ENCODE peak calls at places on chromosomes 4 and X, in four cellular contexts. M, J, H and O are unnamed samples. For H3K4me1, the result is how much of the 10 kb centered on the place peaks cover.

GRCh38 chr4:142356797-142357196 is 489.3 kb downstream of the INPP4B start:
- DNase-seq in M (no peak), H (no peak), J (no peak), O (no peak)

GRCh38 chr4:183398298-183399129 is 45.9 kb upstream of the CDKN2AIP start:
- DNase-seq in M (peak), J (no peak), H (peak), O (peak)

GRCh38 chr4:90095000-90095399 is 32.2 kb upstream of the CCSER1 start:
- DNase-seq in J (no peak), M (peak), H (no peak), O (no peak)

GRCh38 chr4:72468904-72469502 is 100.0 kb downstream of the ADAMTS3 start:
- DNase-seq in J (no peak), H (peak), M (no peak), O (no peak)

GRCh38 chr4:55857586-55857985 is 4.1 kb downstream of the EXOC1 start:
- DNase-seq in H (no peak), J (no peak), M (no peak), O (no peak)

GRCh38 chr4:111268769-111269414 is 646.0 kb upstream of the PITX2 start:
- DNase-seq in M (no peak), H (peak), J (no peak), O (no peak)

GRCh38 chr4:138677651-138678202 is 337.9 kb upstream of the NOCT start:
- DNase-seq in H (no peak), J (no peak), M (no peak), O (no peak)

GRCh38 chr4:105679186-105679585 is 29.3 kb downstream of the INTS12 start:
- DNase-seq in M (no peak), H (no peak), J (no peak), O (no peak)

GRCh38 chr4:113513376-113513775 is 248.2 kb downstream of the CAMK2D start:
- DNase-seq in H (no peak), J (no peak), M (no peak), O (no peak)

GRCh38 chrX:34875204-34875603 is 67.4 kb upstream of the FAM47B start:
- DNase-seq in J (no peak), H (peak), M (no peak), O (no peak)

GRCh38 chr4:16779028-16779675 is 119.3 kb downstream of the LDB2 start:
- DNase-seq in M (no peak), J (no peak), H (peak), O (no peak)

GRCh38 chr4:155578726-155579385 is 87.8 kb upstream of the GUCY1A1 start:
- DNase-seq in M (no peak), J (no peak), H (peak), O (no peak)

GRCh38 chrX:28888421-28888820 is 301.2 kb downstream of the IL1RAPL1 start:
- DNase-seq in J (no peak), M (no peak), H (no peak), O (no peak)

GRCh38 chrX:71103110-71103983 is 3.2 kb downstream of the CXorf65 start:
- DNase-seq in H (peak), J (no peak), M (no peak), O (no peak)

GRCh38 chr4:35250771-35251170 is 993.5 kb downstream of the ARAP2 start:
- DNase-seq in J (no peak), H (peak), M (no peak), O (no peak)

GRCh38 chr4:125639182-125639621 is 324.4 kb downstream of the FAT4 start:
- DNase-seq in H (peak), J (no peak), M (peak), O (no peak)

GRCh38 chr4:40843696-40844095 is 93.9 kb downstream of the NSUN7 start:
- DNase-seq in H (no peak), M (no peak), J (no peak), O (no peak)

GRCh38 chr4:1014395-1015167 is 3.2 kb downstream of the FGFRL1 start:
- DNase-seq in H (no peak), J (no peak), M (no peak), O (no peak)

GRCh38 chr4:104449537-104449936 is 45.2 kb downstream of the CXXC4 start:
- DNase-seq in M (no peak), J (no peak), H (no peak), O (no peak)

GRCh38 chrX:17923546-17923945 is 62.4 kb upstream of the RAI2 start:
- DNase-seq in M (no peak), J (no peak), H (peak), O (no peak)

GRCh38 chrX:71178908-71179307 is 34.3 kb downstream of the NLGN3 start:
- DNase-seq in J (no peak), M (peak), H (peak), O (no peak)

GRCh38 chrX:155767101-155767878 is 113.9 kb upstream of the VAMP7 start:
- DNase-seq in H (peak), J (peak), M (peak), O (no peak)

GRCh38 chrX:55702611-55703010 is 14.9 kb upstream of the RRAGB start:
- DNase-seq in H (no peak), M (no peak), J (no peak), O (no peak)

GRCh38 chrX:152814048-152814447 is 16.5 kb downstream of the CETN2 start:
- DNase-seq in M (no peak), J (no peak), H (no peak), O (no peak)

GRCh38 chr4:184385705-184386141 is 88.6 kb downstream of the IRF2 start:
- DNase-seq in M (no peak), J (no peak), H (no peak), O (no peak)

GRCh38 chr4:112910109-112910736 is 139.2 kb upstream of the ANK2 start:
- DNase-seq in J (no peak), H (peak), M (no peak), O (no peak)

GRCh38 chr4:20318899-20319291 is 67.2 kb downstream of the SLIT2 start:
- DNase-seq in M (no peak), H (no peak), J (no peak), O (no peak)

GRCh38 chrX:119247702-119248101 is 11.6 kb downstream of the PGRMC1 start:
- DNase-seq in M (no peak), H (no peak), J (no peak), O (no peak)

GRCh38 chr4:145521282-145521681 is 39.6 kb downstream of the SMAD1 start:
- DNase-seq in H (no peak), M (no peak), J (no peak), O (no peak)
- H3K4me3 ChIP-seq in H (no peak), M (no peak), J (no peak), O (no peak)

GRCh38 chr4:5707366-5708133 is 809 bp downstream of the EVC2 start:
- DNase-seq in J (no peak), H (no peak), M (no peak), O (no peak)
- H3K4me1 ChIP-seq in J (under half), H (under half), M (under half), O (half or more)

DNA sequence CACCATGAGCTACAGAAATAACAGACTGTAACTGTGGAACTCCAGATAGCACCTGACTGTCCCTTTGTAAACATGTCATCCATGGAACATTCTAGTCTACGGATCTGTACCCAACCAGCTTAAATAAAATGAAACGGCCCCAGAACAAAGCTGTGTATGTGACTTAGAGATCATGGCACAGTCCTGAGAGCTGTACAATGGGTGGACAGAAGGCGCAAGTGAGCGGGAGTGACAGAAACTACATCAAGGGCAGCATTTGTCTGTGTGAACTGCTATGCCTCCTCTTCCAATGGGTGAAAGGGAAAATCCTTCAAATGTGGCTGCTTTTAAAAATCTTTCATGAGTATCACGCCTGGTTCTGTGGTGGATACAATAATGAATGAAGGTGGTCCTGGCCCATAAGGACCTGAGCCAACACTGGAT is 72.5 kb downstream of the FAT1 start:
- DNase-seq in J (no peak), M (no peak), H (no peak), O (no peak)
- H3K4me3 ChIP-seq in J (peak), M (no peak), H (no peak), O (peak)

DNA sequence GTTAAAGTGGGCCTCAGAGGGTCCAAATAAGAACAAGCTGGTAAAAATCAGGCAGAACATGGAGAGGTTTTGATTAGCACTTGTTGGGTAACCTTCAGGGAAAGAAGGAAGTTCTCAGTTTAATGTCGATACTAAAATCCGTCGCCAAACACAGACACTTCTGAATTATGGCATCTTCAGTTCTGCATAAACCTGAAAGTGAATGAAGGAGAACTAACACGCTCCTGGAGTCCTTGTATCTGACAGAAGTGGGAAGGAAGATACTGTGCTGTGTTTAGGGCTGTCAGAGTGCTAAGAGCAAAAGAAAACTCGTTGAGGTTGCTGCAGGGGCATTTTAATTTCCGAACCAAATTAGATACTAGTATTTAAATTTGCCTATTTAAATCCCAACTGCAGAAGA is 106.2 kb downstream of the TMA16 start:
- DNase-seq in J (no peak), M (no peak), H (no peak), O (no peak)
- H3K4me1 ChIP-seq in J (under half), M (under half), H (under half), O (under half)

DNA sequence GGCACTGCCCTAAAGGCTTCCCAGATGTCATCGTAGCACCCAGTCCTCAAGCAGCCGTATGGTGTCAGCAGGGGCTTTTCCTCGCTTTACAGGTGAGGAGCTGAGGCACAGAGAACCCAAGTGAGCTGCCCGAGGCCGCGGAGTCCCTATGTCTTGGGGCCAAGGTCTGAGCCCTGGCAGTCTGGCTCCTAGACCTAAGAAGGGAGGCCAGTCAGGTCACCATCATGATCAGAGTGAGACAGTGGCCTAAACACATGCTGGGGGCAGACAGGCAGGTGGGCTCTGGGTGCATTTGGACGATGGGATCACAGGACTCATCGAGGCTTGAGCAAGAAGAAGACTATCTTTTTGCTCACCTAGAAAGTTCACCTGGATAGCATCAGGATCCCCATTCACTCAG is 94.9 kb downstream of the WFS1 start:
- DNase-seq in J (no peak), M (no peak), H (no peak), O (no peak)
- H3K4me3 ChIP-seq in J (no peak), M (no peak), H (no peak), O (no peak)

GRCh38 chr4:78661086-78661690 is 109.6 kb downstream of the ANXA3 start:
- DNase-seq in H (no peak), J (no peak), M (no peak), O (no peak)
- H3K4me1 ChIP-seq in H (half or more), J (under half), M (under half), O (under half)

DNA sequence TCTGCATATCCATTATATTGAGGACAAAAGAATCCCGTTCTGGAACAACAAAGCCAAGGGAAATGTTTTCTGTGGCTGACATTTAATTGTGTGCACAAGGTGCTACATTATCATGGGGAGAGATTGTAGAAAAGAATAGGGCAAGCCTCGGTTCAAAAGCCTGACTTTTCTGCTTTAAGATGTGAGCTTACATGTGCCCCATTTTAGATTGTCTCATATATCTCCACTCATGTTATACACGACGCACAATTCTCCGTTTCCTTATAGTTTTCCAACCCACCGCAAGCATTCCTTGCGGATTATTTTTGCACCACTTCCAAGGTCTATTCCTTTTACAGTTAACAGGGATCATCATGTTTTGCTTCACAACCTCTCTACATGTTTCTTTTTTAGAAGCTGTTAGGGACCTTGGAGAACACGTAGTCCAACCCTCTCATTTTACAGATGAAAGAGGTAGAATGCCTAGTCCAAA is 99.6 kb upstream of the MAML3 start:
- DNase-seq in J (no peak), M (no peak), H (no peak), O (no peak)
- H3K4me3 ChIP-seq in J (peak), M (no peak), H (peak), O (peak)

DNA sequence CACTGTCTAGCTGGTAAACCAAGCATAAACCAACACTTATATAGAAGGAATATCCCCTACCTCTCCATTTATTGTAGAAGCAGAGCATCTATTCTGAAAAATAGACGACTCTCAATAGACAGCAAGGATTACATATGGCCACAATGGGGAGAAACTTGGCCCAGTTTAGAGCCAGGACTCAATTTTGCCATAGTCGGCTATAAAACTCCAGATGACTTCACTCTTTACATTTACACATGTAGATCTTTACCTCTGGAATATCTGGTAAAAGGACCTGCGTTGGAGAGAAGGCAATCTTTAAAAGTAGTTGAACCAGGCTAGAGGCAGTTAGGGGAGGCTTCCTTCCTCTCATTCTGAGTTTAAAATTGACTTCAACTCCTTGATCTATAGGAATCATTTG is 77.3 kb downstream of the HMGB2 start:
- DNase-seq in H (no peak), M (no peak), J (no peak), O (no peak)
- H3K4me1 ChIP-seq in H (under half), M (under half), J (under half), O (under half)